ENCODE peak calls at places on chromosomes 11 and 22, in eight cellular contexts. I, B, C, R, Z, M, G and W are unnamed samples.
A peak's percentile ranks its signal among the peaks of the same experiment; 100 is the strongest.

GRCh38 chr11:14376920-14377319 is 17.9 kb upstream of the RRAS2 start:
- ATAC-seq in I (no peak), B (no peak), C (no peak), R (no peak), Z (no peak), M (no peak), G (no peak), W (no peak)

GRCh38 chr11:17714356-17714854 is 5.0 kb upstream of the MYOD1 start:
- ATAC-seq in I (no peak), B (no peak), C (no peak), R (peak; percentile 63), Z (peak; percentile 65), M (no peak), G (no peak), W (no peak)

GRCh38 chr11:18566406-18566805 is 22.1 kb downstream of the UEVLD start:
- ATAC-seq in I (no peak), B (no peak), C (no peak), R (no peak), Z (no peak), M (no peak), G (no peak), W (no peak)

GRCh38 chr11:215581-216037 is 8.1 kb downstream of the RIC8A start:
- ATAC-seq in I (no peak), B (peak; percentile 40), C (peak; percentile 12), R (peak; percentile 26), Z (no peak), M (peak; percentile 45), G (no peak), W (no peak)

GRCh38 chr22:37892566-37893338 is 13.3 kb upstream of the MICALL1 start:
- ATAC-seq in I (peak; percentile 33), B (no peak), C (no peak), R (no peak), Z (no peak), M (no peak), G (no peak), W (peak; percentile 54)

GRCh38 chr22:24418786-24419479 is 8.5 kb upstream of the ADORA2A start:
- ATAC-seq in I (no peak), B (no peak), C (no peak), R (no peak), Z (peak; percentile 12), M (no peak), G (no peak), W (no peak)

GRCh38 chr11:8167796-8168195 is 1.0 kb downstream of the RIC3 start:
- ATAC-seq in I (no peak), B (no peak), C (no peak), R (no peak), Z (no peak), M (no peak), G (peak; percentile 30), W (no peak)

GRCh38 chr22:47116426-47117341 is 354.2 kb downstream of the TBC1D22A start:
- ATAC-seq in I (no peak), B (no peak), C (no peak), R (no peak), Z (no peak), M (no peak), G (no peak), W (no peak)

GRCh38 chr11:3950996-3951662 is 95.7 kb downstream of the STIM1 start:
- ATAC-seq in I (peak; percentile 63), B (peak; percentile 35), C (peak; percentile 71), R (no peak), Z (peak; percentile 91), M (peak; percentile 20), G (no peak), W (peak; percentile 58)

GRCh38 chr11:76588455-76589325 is 81.9 kb downstream of the LRRC32 start:
- ATAC-seq in I (peak; percentile 89), B (peak; percentile 55), C (peak; percentile 61), R (no peak), Z (peak; percentile 42), M (peak; percentile 77), G (no peak), W (peak; percentile 77)

GRCh38 chr11:61961570-61962212 is 5.7 kb downstream of the FTH1 start:
- ATAC-seq in I (no peak), B (peak; percentile 24), C (peak; percentile 70), R (peak; percentile 6), Z (peak; percentile 4), M (no peak), G (no peak), W (peak; percentile 30)

GRCh38 chr22:20996031-20996410 is 5.9 kb downstream of the THAP7 start:
- ATAC-seq in I (no peak), B (no peak), C (no peak), R (no peak), Z (no peak), M (no peak), G (no peak), W (no peak)

GRCh38 chr11:501001-501682 is 5.9 kb downstream of the RNH1 start:
- ATAC-seq in I (no peak), B (no peak), C (no peak), R (no peak), Z (no peak), M (no peak), G (no peak), W (no peak)

GRCh38 chr11:118643142-118643994 is 36.0 kb downstream of the PHLDB1 start:
- ATAC-seq in I (no peak), B (no peak), C (no peak), R (no peak), Z (no peak), M (peak; percentile 82), G (no peak), W (no peak)

GRCh38 chr11:128544625-128545024 is 42.7 kb downstream of the ETS1 start:
- ATAC-seq in I (no peak), B (no peak), C (no peak), R (no peak), Z (no peak), M (no peak), G (peak; percentile 16), W (peak; percentile 18)

GRCh38 chr11:85647078-85647477 is 689 bp upstream of the TMEM126A start:
- ATAC-seq in I (no peak), B (no peak), C (peak; percentile 26), R (peak; percentile 18), Z (peak; percentile 7), M (peak; percentile 10), G (peak; percentile 29), W (no peak)

GRCh38 chr11:48050304-48050703 is 69.9 kb downstream of the PTPRJ start:
- ATAC-seq in I (peak; percentile 63), B (no peak), C (no peak), R (no peak), Z (no peak), M (no peak), G (no peak), W (no peak)

GRCh38 chr11:819129-819931 is 616 bp downstream of the PNPLA2 start:
- ATAC-seq in I (peak; percentile 95), B (peak; percentile 66), C (peak; percentile 61), R (peak; percentile 75), Z (peak; percentile 63), M (peak; percentile 88), G (peak; percentile 88), W (peak; percentile 86)

GRCh38 chr11:60872952-60873524 is 5.7 kb downstream of the ZP1 start:
- ATAC-seq in I (peak; percentile 63), B (no peak), C (peak; percentile 63), R (no peak), Z (peak; percentile 48), M (peak; percentile 67), G (no peak), W (no peak)
- TF ChIP-seq POLR2AphosphoS5 in I (no peak), B (no peak), C (no peak), R (no peak), Z (no peak), M (no peak), G (no peak), W (no peak)

GRCh38 chr11:87491381-87491780 is 453.6 kb downstream of the TMEM135 start:
- ATAC-seq in I (no peak), B (no peak), C (no peak), R (no peak), Z (no peak), M (no peak), G (no peak), W (no peak)

GRCh38 chr11:87493516-87493915 is 455.8 kb downstream of the TMEM135 start:
- ATAC-seq in I (no peak), B (no peak), C (no peak), R (no peak), Z (peak; percentile 99), M (no peak), G (no peak), W (no peak)
- H3K4me1 ChIP-seq in I (no peaks in the 10 kb centered on the region), B (no peaks in the 10 kb centered on the region), C (no peaks in the 10 kb centered on the region), R (no peaks in the 10 kb centered on the region), Z (peaks cover 26% of the 10 kb centered on the region), M (no peaks in the 10 kb centered on the region), G (no peaks in the 10 kb centered on the region), W (no peaks in the 10 kb centered on the region)

GRCh38 chr11:94150704-94151103 is 22.1 kb downstream of the PANX1 start:
- ATAC-seq in I (no peak), B (no peak), C (no peak), R (peak; percentile 33), Z (peak; percentile 47), M (peak; percentile 72), G (no peak), W (no peak)

GRCh38 chr11:94151311-94151710 is 22.7 kb downstream of the PANX1 start:
- ATAC-seq in I (no peak), B (no peak), C (no peak), R (no peak), Z (no peak), M (no peak), G (no peak), W (no peak)

GRCh38 chr11:94153320-94153719 is 24.7 kb downstream of the PANX1 start:
- ATAC-seq in I (no peak), B (no peak), C (peak; percentile 84), R (no peak), Z (no peak), M (no peak), G (no peak), W (no peak)

GRCh38 chr11:94152678-94153065 is 24.0 kb downstream of the PANX1 start:
- ATAC-seq in I (no peak), B (no peak), C (peak; percentile 15), R (no peak), Z (peak; percentile 18), M (no peak), G (no peak), W (no peak)

GRCh38 chr11:94151903-94152677 is 23.4 kb downstream of the PANX1 start:
- ATAC-seq in I (peak; percentile 92), B (peak; percentile 96), C (peak; percentile 82), R (peak; percentile 99), Z (peak; percentile 45), M (peak; percentile 96), G (peak; percentile 69), W (peak; percentile 75)
- TF ChIP-seq POLR2AphosphoS5 in I (no peak), B (no peak), C (no peak), R (peak; percentile 30), Z (no peak), M (no peak), G (no peak), W (peak; percentile 49)

GRCh38 chr22:36383110-36383581 is 4.6 kb downstream of the MYH9 start:
- ATAC-seq in I (no peak), B (no peak), C (no peak), R (no peak), Z (no peak), M (no peak), G (peak; percentile 11), W (no peak)
- H3K4me1 ChIP-seq in I (peaks cover 83% of the 10 kb centered on the region), B (peaks cover 41% of the 10 kb centered on the region), C (peaks cover 42% of the 10 kb centered on the region), R (peaks cover 73% of the 10 kb centered on the region), Z (peaks cover 51% of the 10 kb centered on the region), M (peaks cover 22% of the 10 kb centered on the region), G (peaks cover 42% of the 10 kb centered on the region), W (peaks cover 52% of the 10 kb centered on the region)